ENCODE peak calls at places on chromosomes 4 and X, in four cellular contexts. N is WTC11, B is K562, W is SK-N-SH. Z is an unnamed sample.

GRCh38 chr4:37430718-37431416 is 186.3 kb downstream of the NWD2 start:
- DNase-seq in N (no peak), B (no peak), W (no peak), Z (no peak)

GRCh38 chrX:67780694-67781109 is 236.9 kb downstream of the AR start:
- DNase-seq in N (no peak), B (no peak), W (no peak), Z (no peak)

GRCh38 chrX:40368611-40369061 is 212.1 kb upstream of the ATP6AP2 start:
- DNase-seq in N (no peak), B (no peak), W (no peak), Z (no peak)

GRCh38 chr4:125728568-125728967 is 413.8 kb downstream of the FAT4 start:
- DNase-seq in N (no peak), B (no peak), W (no peak), Z (no peak)

GRCh38 chr4:180190382-180190781 is 2052.8 kb upstream of the TENM3 start:
- DNase-seq in N (no peak), B (no peak), W (no peak), Z (peak)

GRCh38 chrX:22135171-22135711 is 103.1 kb downstream of the PHEX start:
- DNase-seq in N (no peak), B (no peak), W (no peak), Z (no peak)

GRCh38 chr4:55791666-55792065 is 27.9 kb upstream of the EXOC1L start:
- DNase-seq in N (no peak), B (no peak), W (no peak), Z (no peak)

GRCh38 chr4:22090655-22091350 is 142.2 kb upstream of the KCNIP4 start:
- DNase-seq in N (no peak), B (no peak), W (no peak), Z (no peak)

GRCh38 chrX:133375558-133376340 is 39.5 kb downstream of the GPC4 start:
- DNase-seq in N (no peak), B (no peak), W (peak), Z (no peak)

GRCh38 chrX:120664081-120664480 is 34.2 kb upstream of the C1GALT1C1 start:
- DNase-seq in N (no peak), B (no peak), W (no peak), Z (no peak)

GRCh38 chrX:131821945-131822622 is 201.0 kb upstream of the STK26 start:
- DNase-seq in N (no peak), B (no peak), W (peak), Z (peak)

GRCh38 chrX:11899091-11899490 is 141.1 kb downstream of the MSL3 start:
- DNase-seq in N (no peak), B (no peak), W (no peak), Z (no peak)

GRCh38 chrX:84475101-84475500 is 27.2 kb downstream of the HDX start:
- DNase-seq in N (no peak), B (no peak), W (no peak), Z (no peak)

GRCh38 chr4:16120720-16121119 is 36.9 kb upstream of the PROM1 start:
- DNase-seq in N (no peak), B (no peak), W (no peak), Z (no peak)

GRCh38 chr4:107824367-107825071 is at the start of gene SGMS2:
- DNase-seq in N (peak), B (peak), W (peak), Z (no peak)

GRCh38 chr4:76385974-76386373 is 35.0 kb downstream of the CCDC158 start:
- DNase-seq in N (no peak), B (no peak), W (no peak), Z (no peak)

GRCh38 chr4:182246401-182247205 is 3.4 kb downstream of the TENM3 start:
- DNase-seq in N (no peak), B (no peak), W (no peak), Z (no peak)

GRCh38 chr4:104879367-104879766 is 267.3 kb upstream of the TET2 start:
- DNase-seq in N (no peak), B (no peak), W (no peak), Z (no peak)

GRCh38 chr4:99803702-99804101 is 12.9 kb upstream of the DAPP1 start:
- DNase-seq in N (no peak), B (no peak), W (no peak), Z (no peak)

GRCh38 chrX:68652327-68652930 is 5.0 kb downstream of the STARD8 start:
- DNase-seq in N (no peak), B (no peak), W (peak), Z (no peak)

GRCh38 chr4:77022581-77023133 is 53.1 kb downstream of the CCNI start:
- DNase-seq in N (peak), B (no peak), W (peak), Z (no peak)

GRCh38 chrX:119359618-119360382 is 39.3 kb upstream of the SLC25A43 start:
- DNase-seq in N (no peak), B (no peak), W (no peak), Z (no peak)

GRCh38 chrX:152905081-152905420 is 7.2 kb downstream of the ZNF185 start:
- DNase-seq in N (no peak), B (no peak), W (no peak), Z (no peak)

GRCh38 chr4:153022233-153022632 is 86.1 kb downstream of the FHDC1 start:
- DNase-seq in N (no peak), B (no peak), W (no peak), Z (no peak)

GRCh38 chr4:25913056-25913850 is 767 bp upstream of the SMIM20 start:
- DNase-seq in N (no peak), B (no peak), W (peak), Z (no peak)

GRCh38 chrX:116278819-116279218 is 108.3 kb downstream of the AGTR2 start:
- DNase-seq in N (no peak), B (no peak), W (no peak), Z (no peak)

GRCh38 chrX:88903989-88904718 is 157.1 kb downstream of the CPXCR1 start:
- DNase-seq in N (no peak), B (no peak), W (no peak), Z (no peak)

GRCh38 chr4:112813790-112814189 is 176.8 kb downstream of the LARP7 start:
- DNase-seq in N (no peak), B (no peak), W (no peak), Z (peak)

GRCh38 chr4:32396504-32396903 is 1676.3 kb downstream of the PCDH7 start:
- DNase-seq in N (peak), B (no peak), W (no peak), Z (no peak)

GRCh38 chr4:156109943-156110925 is 156.6 kb upstream of the CTSO start:
- DNase-seq in N (peak), B (no peak), W (no peak), Z (no peak)

GRCh38 chr4:40976343-40976742 is 226.6 kb downstream of the NSUN7 start:
- DNase-seq in N (peak), B (peak), W (peak), Z (no peak)

GRCh38 chrX:100931218-100931924 is 2.7 kb upstream of the XKRX start:
- DNase-seq in N (no peak), B (no peak), W (no peak), Z (no peak)

GRCh38 chrX:100928660-100929613 is at the start of gene XKRX:
- DNase-seq in N (peak), B (peak), W (peak), Z (no peak)

GRCh38 chrX:100924370-100924769 is 4.3 kb downstream of the XKRX start:
- DNase-seq in N (no peak), B (no peak), W (no peak), Z (no peak)

GRCh38 chrX:100931925-100932285 is 3.2 kb upstream of the XKRX start:
- DNase-seq in N (no peak), B (no peak), W (no peak), Z (no peak)

GRCh38 chrX:100926453-100926852 is 2.3 kb downstream of the XKRX start:
- DNase-seq in N (no peak), B (no peak), W (no peak), Z (no peak)
- TF ChIP-seq USF1 in N (no peak), B (no peak), W (no peak), Z (no peak)

DNA sequence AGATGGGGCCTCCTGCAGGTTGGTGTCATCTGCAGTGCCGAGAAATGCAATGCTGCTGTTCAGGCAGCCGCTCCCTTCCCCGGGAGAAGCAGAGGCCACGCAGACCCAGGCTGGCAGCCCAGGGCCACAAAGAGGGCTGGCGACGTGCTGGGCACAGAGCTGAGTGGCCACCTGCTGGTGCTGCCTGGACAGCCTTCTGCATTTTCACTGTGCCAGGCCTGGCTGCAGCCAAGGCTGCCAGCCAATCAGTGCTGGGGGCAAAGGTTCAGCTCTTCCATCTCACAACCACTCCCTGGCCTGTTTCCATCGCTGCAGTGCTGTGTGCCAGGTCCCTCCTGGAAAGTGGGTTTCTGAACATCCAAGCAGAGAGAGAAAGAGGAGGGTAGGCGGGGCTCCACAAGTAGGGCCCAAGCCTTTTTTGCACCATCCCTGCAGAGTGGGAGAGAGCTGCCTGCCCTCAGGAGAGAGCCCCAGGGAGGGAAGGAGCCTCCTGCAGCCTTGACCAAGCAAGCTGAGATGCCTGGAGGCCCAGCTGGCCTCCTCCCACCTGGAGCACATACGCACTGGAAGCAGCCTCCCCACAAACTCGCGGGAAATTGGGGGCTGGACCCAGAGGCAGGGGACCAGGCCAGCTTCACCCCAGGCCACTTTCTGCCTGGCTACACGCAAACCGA is 20.1 kb downstream of the ADRA2C start:
- DNase-seq in N (no peak), B (no peak), W (peak), Z (no peak)
- TF ChIP-seq USF1 in N (no peak), B (no peak), W (no peak), Z (no peak)

GRCh38 chr4:9894604-9895361 is 113.3 kb downstream of the DRD5 start:
- DNase-seq in N (no peak), B (no peak), W (no peak), Z (no peak)

GRCh38 chr4:9901262-9901661 is 119.8 kb downstream of the DRD5 start:
- DNase-seq in N (no peak), B (no peak), W (no peak), Z (no peak)

GRCh38 chr4:9893329-9894108 is 112.1 kb downstream of the DRD5 start:
- DNase-seq in N (no peak), B (no peak), W (no peak), Z (no peak)

GRCh38 chr4:9898596-9899345 is 117.3 kb downstream of the DRD5 start:
- DNase-seq in N (peak), B (no peak), W (peak), Z (no peak)
- TF ChIP-seq USF1 in N (no peak), B (no peak), W (no peak), Z (no peak)

GRCh38 chrX:31012509-31013025 is 59.3 kb downstream of the FTHL17 start:
- DNase-seq in N (peak), B (no peak), W (no peak), Z (no peak)
- TF ChIP-seq USF1 in N (no peak), B (no peak), W (no peak), Z (no peak)

GRCh38 chr4:173485164-173485563 is 44.9 kb downstream of the HAND2 start:
- DNase-seq in N (no peak), B (no peak), W (no peak), Z (no peak)
- TF ChIP-seq USF1 in N (no peak), B (no peak), W (no peak), Z (no peak)

GRCh38 chrX:2664497-2664896 is 26.6 kb upstream of the CD99 start:
- DNase-seq in N (no peak), B (no peak), W (no peak), Z (no peak)
- TF ChIP-seq USF1 in N (no peak), B (no peak), W (no peak), Z (no peak)

GRCh38 chrX:6383911-6384310 is 151.0 kb downstream of the VCX3A start:
- DNase-seq in N (no peak), B (no peak), W (no peak), Z (no peak)
- TF ChIP-seq USF1 in N (no peak), B (no peak), W (no peak), Z (no peak)

Z was measured in GM12878.